ENCODE peak calls at places on chromosomes 16 and 17, in nine cellular contexts. One of them, this sample, is unnamed.

GRCh38 chr17:70604854-70605253 is 435.5 kb downstream of the KCNJ2 start:
- DNase-seq in transverse colon: no peak
- DNase-seq in sigmoid colon: no peak
- DNase-seq in endodermal cell: no peak
- DNase-seq in naive thymus-derived CD4-positive, alpha-beta T cell: no peak
- DNase-seq in AG04450: no peak
- DNase-seq in A549: peak; percentile 11
- DNase-seq in CD8-positive, alpha-beta memory T cell: no peak
- DNase-seq in MM.1S: no peak
- DNase-seq in this sample: no peak

GRCh38 chr16:68774982-68775381 is 37.9 kb downstream of the CDH1 start:
- DNase-seq in transverse colon: no peak
- DNase-seq in sigmoid colon: no peak
- DNase-seq in endodermal cell: no peak
- DNase-seq in naive thymus-derived CD4-positive, alpha-beta T cell: no peak
- DNase-seq in AG04450: no peak
- DNase-seq in A549: no peak
- DNase-seq in CD8-positive, alpha-beta memory T cell: no peak
- DNase-seq in MM.1S: no peak
- DNase-seq in this sample: no peak

GRCh38 chr17:56785396-56785795 is 48.3 kb downstream of the C17orf67 start:
- DNase-seq in transverse colon: no peak
- DNase-seq in sigmoid colon: no peak
- DNase-seq in endodermal cell: peak; percentile 26
- DNase-seq in naive thymus-derived CD4-positive, alpha-beta T cell: no peak
- DNase-seq in AG04450: no peak
- DNase-seq in A549: no peak
- DNase-seq in CD8-positive, alpha-beta memory T cell: no peak
- DNase-seq in MM.1S: no peak
- DNase-seq in this sample: no peak

GRCh38 chr16:57277586-57277985 is 6.9 kb downstream of the PLLP start:
- DNase-seq in transverse colon: no peak
- DNase-seq in sigmoid colon: peak; percentile 34
- DNase-seq in endodermal cell: no peak
- DNase-seq in naive thymus-derived CD4-positive, alpha-beta T cell: peak; percentile 79
- DNase-seq in AG04450: no peak
- DNase-seq in A549: peak; percentile 36
- DNase-seq in CD8-positive, alpha-beta memory T cell: peak; percentile 27
- DNase-seq in MM.1S: peak; percentile 55
- DNase-seq in this sample: peak; percentile 56

GRCh38 chr17:59851431-59852375 is 41.0 kb downstream of the TUBD1 start:
- DNase-seq in transverse colon: peak; percentile 70
- DNase-seq in sigmoid colon: peak; percentile 95
- DNase-seq in endodermal cell: no peak
- DNase-seq in naive thymus-derived CD4-positive, alpha-beta T cell: no peak
- DNase-seq in AG04450: peak; percentile 98
- DNase-seq in A549: peak; percentile 90
- DNase-seq in CD8-positive, alpha-beta memory T cell: no peak
- DNase-seq in MM.1S: no peak
- DNase-seq in this sample: peak; percentile 83

GRCh38 chr16:57123969-57124674 is 31.7 kb downstream of the CPNE2 start:
- DNase-seq in transverse colon: no peak
- DNase-seq in sigmoid colon: no peak
- DNase-seq in endodermal cell: no peak
- DNase-seq in naive thymus-derived CD4-positive, alpha-beta T cell: peak; percentile 40
- DNase-seq in AG04450: no peak
- DNase-seq in A549: no peak
- DNase-seq in CD8-positive, alpha-beta memory T cell: no peak
- DNase-seq in MM.1S: no peak
- DNase-seq in this sample: no peak

GRCh38 chr16:19116711-19117449 is 3.1 kb downstream of the ITPRIPL2 start:
- DNase-seq in transverse colon: no peak
- DNase-seq in sigmoid colon: no peak
- DNase-seq in endodermal cell: no peak
- DNase-seq in naive thymus-derived CD4-positive, alpha-beta T cell: no peak
- DNase-seq in AG04450: no peak
- DNase-seq in A549: no peak
- DNase-seq in CD8-positive, alpha-beta memory T cell: no peak
- DNase-seq in MM.1S: no peak
- DNase-seq in this sample: no peak

GRCh38 chr17:40309031-40309937 is at the start of gene RARA:
- DNase-seq in transverse colon: peak; percentile 74
- DNase-seq in sigmoid colon: peak; percentile 80
- DNase-seq in endodermal cell: peak; percentile 96
- DNase-seq in naive thymus-derived CD4-positive, alpha-beta T cell: no peak
- DNase-seq in AG04450: no peak
- DNase-seq in A549: peak; percentile 63
- DNase-seq in CD8-positive, alpha-beta memory T cell: no peak
- DNase-seq in MM.1S: no peak
- DNase-seq in this sample: peak; percentile 68

GRCh38 chr16:30609002-30609927 is 924 bp downstream of the ZNF689 start:
- DNase-seq in transverse colon: peak; percentile 58
- DNase-seq in sigmoid colon: peak; percentile 79
- DNase-seq in endodermal cell: peak; percentile 80
- DNase-seq in naive thymus-derived CD4-positive, alpha-beta T cell: no peak
- DNase-seq in AG04450: no peak
- DNase-seq in A549: no peak
- DNase-seq in CD8-positive, alpha-beta memory T cell: peak; percentile 22
- DNase-seq in MM.1S: peak; percentile 37
- DNase-seq in this sample: peak; percentile 59

GRCh38 chr16:24540575-24541240 is 1.3 kb downstream of the RBBP6 start:
- DNase-seq in transverse colon: no peak
- DNase-seq in sigmoid colon: no peak
- DNase-seq in endodermal cell: peak; percentile 63
- DNase-seq in naive thymus-derived CD4-positive, alpha-beta T cell: peak; percentile 28
- DNase-seq in AG04450: no peak
- DNase-seq in A549: peak; percentile 25
- DNase-seq in CD8-positive, alpha-beta memory T cell: no peak
- DNase-seq in MM.1S: peak; percentile 49
- DNase-seq in this sample: peak; percentile 51

GRCh38 chr17:11144358-11145233 is 96.4 kb upstream of the SHISA6 start:
- DNase-seq in transverse colon: peak; percentile 67
- DNase-seq in sigmoid colon: no peak
- DNase-seq in endodermal cell: peak; percentile 85
- DNase-seq in naive thymus-derived CD4-positive, alpha-beta T cell: no peak
- DNase-seq in AG04450: no peak
- DNase-seq in A549: peak; percentile 63
- DNase-seq in CD8-positive, alpha-beta memory T cell: no peak
- DNase-seq in MM.1S: peak; percentile 35
- DNase-seq in this sample: peak; percentile 75

GRCh38 chr17:66425751-66426396 is 123.5 kb downstream of the PRKCA start:
- DNase-seq in transverse colon: no peak
- DNase-seq in sigmoid colon: no peak
- DNase-seq in endodermal cell: no peak
- DNase-seq in naive thymus-derived CD4-positive, alpha-beta T cell: no peak
- DNase-seq in AG04450: no peak
- DNase-seq in A549: no peak
- DNase-seq in CD8-positive, alpha-beta memory T cell: no peak
- DNase-seq in MM.1S: no peak
- DNase-seq in this sample: no peak

GRCh38 chr17:79400989-79401703 is 209.7 kb downstream of the RBFOX3 start:
- DNase-seq in transverse colon: peak; percentile 72
- DNase-seq in sigmoid colon: peak; percentile 83
- DNase-seq in endodermal cell: peak; percentile 95
- DNase-seq in naive thymus-derived CD4-positive, alpha-beta T cell: peak; percentile 78
- DNase-seq in AG04450: peak; percentile 7
- DNase-seq in A549: peak; percentile 69
- DNase-seq in CD8-positive, alpha-beta memory T cell: peak; percentile 62
- DNase-seq in MM.1S: peak; percentile 59
- DNase-seq in this sample: peak; percentile 74

GRCh38 chr16:27980919-27981670 is 82.4 kb downstream of the GSG1L start:
- DNase-seq in transverse colon: no peak
- DNase-seq in sigmoid colon: no peak
- DNase-seq in endodermal cell: no peak
- DNase-seq in naive thymus-derived CD4-positive, alpha-beta T cell: no peak
- DNase-seq in AG04450: no peak
- DNase-seq in A549: no peak
- DNase-seq in CD8-positive, alpha-beta memory T cell: no peak
- DNase-seq in MM.1S: no peak
- DNase-seq in this sample: no peak

GRCh38 chr17:65572581-65573282 is 11.3 kb upstream of the AXIN2 start:
- DNase-seq in transverse colon: no peak
- DNase-seq in sigmoid colon: no peak
- DNase-seq in endodermal cell: peak; percentile 98
- DNase-seq in naive thymus-derived CD4-positive, alpha-beta T cell: no peak
- DNase-seq in AG04450: no peak
- DNase-seq in A549: no peak
- DNase-seq in CD8-positive, alpha-beta memory T cell: no peak
- DNase-seq in MM.1S: no peak
- DNase-seq in this sample: no peak

GRCh38 chr17:1043601-1044251 is 46.8 kb downstream of the TIMM22 start:
- DNase-seq in transverse colon: no peak
- DNase-seq in sigmoid colon: peak; percentile 81
- DNase-seq in endodermal cell: peak; percentile 81
- DNase-seq in naive thymus-derived CD4-positive, alpha-beta T cell: no peak
- DNase-seq in AG04450: no peak
- DNase-seq in A549: no peak
- DNase-seq in CD8-positive, alpha-beta memory T cell: no peak
- DNase-seq in MM.1S: no peak
- DNase-seq in this sample: peak; percentile 68

GRCh38 chr17:36939059-36939943 is 2.0 kb downstream of the LHX1 start:
- DNase-seq in transverse colon: no peak
- DNase-seq in sigmoid colon: no peak
- DNase-seq in endodermal cell: peak; percentile 75
- DNase-seq in naive thymus-derived CD4-positive, alpha-beta T cell: peak; percentile 23
- DNase-seq in AG04450: no peak
- DNase-seq in A549: no peak
- DNase-seq in CD8-positive, alpha-beta memory T cell: no peak
- DNase-seq in MM.1S: no peak
- DNase-seq in this sample: no peak
- H3K4me3 ChIP-seq in transverse colon: no peak overlapping the region
- H3K4me3 ChIP-seq in sigmoid colon: no peak overlapping the region
- H3K4me3 ChIP-seq in endodermal cell: peak overlapping the region; percentile 99
- H3K4me3 ChIP-seq in naive thymus-derived CD4-positive, alpha-beta T cell: no peak overlapping the region
- H3K4me3 ChIP-seq in AG04450: no peak overlapping the region
- H3K4me3 ChIP-seq in A549: no peak overlapping the region
- H3K4me3 ChIP-seq in CD8-positive, alpha-beta memory T cell: no peak overlapping the region
- H3K4me3 ChIP-seq in MM.1S: no peak overlapping the region
- H3K4me3 ChIP-seq in this sample: peak overlapping the region; percentile 42

GRCh38 chr17:78001182-78001581 is 42.7 kb downstream of the TNRC6C start:
- DNase-seq in transverse colon: no peak
- DNase-seq in sigmoid colon: no peak
- DNase-seq in endodermal cell: no peak
- DNase-seq in naive thymus-derived CD4-positive, alpha-beta T cell: no peak
- DNase-seq in AG04450: no peak
- DNase-seq in A549: no peak
- DNase-seq in CD8-positive, alpha-beta memory T cell: no peak
- DNase-seq in MM.1S: no peak
- DNase-seq in this sample: peak; percentile 25
- H3K27ac ChIP-seq in transverse colon: no peak overlapping the region
- H3K27ac ChIP-seq in sigmoid colon: no peak overlapping the region
- H3K27ac ChIP-seq in endodermal cell: no peak overlapping the region
- H3K27ac ChIP-seq in naive thymus-derived CD4-positive, alpha-beta T cell: no peak overlapping the region
- H3K27ac ChIP-seq in AG04450: no peak overlapping the region
- H3K27ac ChIP-seq in A549: no peak overlapping the region
- H3K27ac ChIP-seq in CD8-positive, alpha-beta memory T cell: no peak overlapping the region
- H3K27ac ChIP-seq in MM.1S: no peak overlapping the region
- H3K27ac ChIP-seq in this sample: peak overlapping the region; percentile 1

GRCh38 chr17:12666718-12667117 is 1.0 kb downstream of the MYOCD start:
- DNase-seq in transverse colon: no peak
- DNase-seq in sigmoid colon: no peak
- DNase-seq in endodermal cell: no peak
- DNase-seq in naive thymus-derived CD4-positive, alpha-beta T cell: no peak
- DNase-seq in AG04450: no peak
- DNase-seq in A549: no peak
- DNase-seq in CD8-positive, alpha-beta memory T cell: no peak
- DNase-seq in MM.1S: no peak
- DNase-seq in this sample: no peak
- H3K4me3 ChIP-seq in transverse colon: peak overlapping the region; percentile 69
- H3K4me3 ChIP-seq in sigmoid colon: peak overlapping the region; percentile 71
- H3K4me3 ChIP-seq in endodermal cell: peak overlapping the region; percentile 85
- H3K4me3 ChIP-seq in naive thymus-derived CD4-positive, alpha-beta T cell: no peak overlapping the region
- H3K4me3 ChIP-seq in AG04450: peak overlapping the region; percentile 77
- H3K4me3 ChIP-seq in A549: peak overlapping the region; percentile 60
- H3K4me3 ChIP-seq in CD8-positive, alpha-beta memory T cell: no peak overlapping the region
- H3K4me3 ChIP-seq in MM.1S: no peak overlapping the region
- H3K4me3 ChIP-seq in this sample: peak overlapping the region; percentile 81

GRCh38 chr17:16437083-16437482 is 21.7 kb downstream of the TRPV2 start:
- DNase-seq in transverse colon: no peak
- DNase-seq in sigmoid colon: no peak
- DNase-seq in endodermal cell: peak; percentile 66
- DNase-seq in naive thymus-derived CD4-positive, alpha-beta T cell: no peak
- DNase-seq in AG04450: no peak
- DNase-seq in A549: no peak
- DNase-seq in CD8-positive, alpha-beta memory T cell: no peak
- DNase-seq in MM.1S: no peak
- DNase-seq in this sample: no peak

GRCh38 chr17:16438173-16438556 is 22.8 kb downstream of the TRPV2 start:
- DNase-seq in transverse colon: no peak
- DNase-seq in sigmoid colon: no peak
- DNase-seq in endodermal cell: no peak
- DNase-seq in naive thymus-derived CD4-positive, alpha-beta T cell: no peak
- DNase-seq in AG04450: no peak
- DNase-seq in A549: no peak
- DNase-seq in CD8-positive, alpha-beta memory T cell: no peak
- DNase-seq in MM.1S: no peak
- DNase-seq in this sample: no peak

GRCh38 chr17:16439867-16440351 is 24.5 kb downstream of the TRPV2 start:
- DNase-seq in transverse colon: no peak
- DNase-seq in sigmoid colon: no peak
- DNase-seq in endodermal cell: no peak
- DNase-seq in naive thymus-derived CD4-positive, alpha-beta T cell: peak; percentile 47
- DNase-seq in AG04450: no peak
- DNase-seq in A549: no peak
- DNase-seq in CD8-positive, alpha-beta memory T cell: peak; percentile 16
- DNase-seq in MM.1S: peak; percentile 48
- DNase-seq in this sample: peak; percentile 45

GRCh38 chr17:16439303-16439791 is 24.0 kb downstream of the TRPV2 start:
- DNase-seq in transverse colon: no peak
- DNase-seq in sigmoid colon: no peak
- DNase-seq in endodermal cell: no peak
- DNase-seq in naive thymus-derived CD4-positive, alpha-beta T cell: peak; percentile 37
- DNase-seq in AG04450: no peak
- DNase-seq in A549: no peak
- DNase-seq in CD8-positive, alpha-beta memory T cell: peak; percentile 20
- DNase-seq in MM.1S: peak; percentile 45
- DNase-seq in this sample: peak; percentile 49

DNA sequence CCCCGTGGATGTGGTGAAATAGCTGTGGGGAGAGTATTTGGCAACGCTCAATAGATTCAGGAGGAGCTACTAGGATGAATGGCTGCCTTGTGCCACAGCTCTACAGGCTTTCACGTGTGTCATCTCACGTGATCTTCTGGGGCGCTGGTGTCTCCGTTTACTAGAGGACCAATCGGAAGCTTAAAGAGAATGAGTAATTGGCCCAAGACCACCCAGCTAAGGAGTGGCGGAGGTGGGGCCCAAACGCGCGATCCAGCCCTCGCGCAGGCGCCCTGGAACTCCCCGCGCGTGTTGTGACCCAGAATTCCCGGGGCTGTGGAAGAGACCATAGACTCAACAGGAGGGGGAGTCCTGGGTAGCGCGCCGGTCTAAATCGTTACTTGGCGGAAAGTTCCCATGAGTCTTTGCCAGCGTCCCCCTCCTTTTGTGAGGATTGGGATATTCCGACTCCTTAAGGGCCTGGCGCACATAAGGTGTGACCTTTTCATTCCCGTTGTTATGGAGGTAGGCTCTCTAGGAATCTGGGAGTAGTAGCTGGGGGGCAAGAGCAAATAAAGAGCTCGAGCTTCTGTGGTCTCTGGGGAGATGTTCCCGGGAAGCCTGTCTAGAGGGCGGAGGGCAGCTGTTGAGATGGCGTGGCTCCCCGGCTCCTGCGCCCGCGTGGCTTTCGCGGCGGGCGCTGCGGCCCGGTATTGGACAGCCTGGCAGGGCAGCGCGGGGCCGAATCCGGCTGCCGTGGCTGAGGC is 23.4 kb downstream of the TRPV2 start:
- DNase-seq in transverse colon: peak; percentile 96
- DNase-seq in sigmoid colon: peak; percentile 99
- DNase-seq in endodermal cell: peak; percentile 100
- DNase-seq in naive thymus-derived CD4-positive, alpha-beta T cell: peak; percentile 97
- DNase-seq in AG04450: peak; percentile 100
- DNase-seq in A549: peak; percentile 100
- DNase-seq in CD8-positive, alpha-beta memory T cell: peak; percentile 92
- DNase-seq in MM.1S: peak; percentile 99
- DNase-seq in this sample: peak; percentile 100
- H3K27ac ChIP-seq in transverse colon: peak overlapping the region; percentile 96
- H3K27ac ChIP-seq in sigmoid colon: peak overlapping the region; percentile 76
- H3K27ac ChIP-seq in endodermal cell: peak overlapping the region; percentile 70
- H3K27ac ChIP-seq in naive thymus-derived CD4-positive, alpha-beta T cell: peak overlapping the region; percentile 92
- H3K27ac ChIP-seq in AG04450: peak overlapping the region; percentile 86
- H3K27ac ChIP-seq in A549: peak overlapping the region; percentile 99
- H3K27ac ChIP-seq in CD8-positive, alpha-beta memory T cell: peak overlapping the region; percentile 92
- H3K27ac ChIP-seq in MM.1S: peak overlapping the region; percentile 75
- H3K27ac ChIP-seq in this sample: peak overlapping the region; percentile 92

This sample was measured in cardiac muscle cell.